ENCODE peak calls at places on chromosomes 16 and 17, in five cellular contexts. A, J, N, D and E are unnamed samples.

GRCh38 chr17:66268247-66268927 is 34.0 kb upstream of the PRKCA start:
- DNase-seq in A (no peak), D (no peak), N (no peak), J (no peak), E (no peak)

GRCh38 chr16:10178079-10178478 is 4.1 kb downstream of the GRIN2A start:
- DNase-seq in D (no peak), A (no peak), J (no peak), N (no peak), E (no peak)

GRCh38 chr17:48004973-48005372 is 32.6 kb downstream of the COPZ2 start:
- DNase-seq in A (no peak), D (no peak), N (no peak), J (no peak), E (no peak)

GRCh38 chr16:9449597-9449996 is 358.2 kb downstream of the HAPSTR1 start:
- DNase-seq in D (no peak), A (no peak), N (no peak), J (no peak), E (no peak)

GRCh38 chr16:23700093-23700492 is 12.9 kb downstream of the ERN2 start:
- DNase-seq in N (no peak), J (no peak), A (no peak), D (no peak), E (no peak)

GRCh38 chr17:79084291-79085153 is 9.9 kb downstream of the ENGASE start:
- DNase-seq in N (no peak), D (peak; percentile 53), A (no peak), J (no peak), E (peak; percentile 69)

GRCh38 chr16:12907670-12908233 is 6.4 kb downstream of the SHISA9 start:
- DNase-seq in J (no peak), N (no peak), D (peak; percentile 45), A (no peak), E (no peak)

GRCh38 chr16:87317766-87318121 is 552 bp upstream of the C16orf95 start:
- DNase-seq in J (no peak), D (peak; percentile 77), N (peak; percentile 74), A (peak; percentile 34), E (peak; percentile 73)

GRCh38 chr16:19169081-19169639 is 1.1 kb downstream of the SYT17 start:
- DNase-seq in A (no peak), N (no peak), D (peak; percentile 65), J (no peak), E (no peak)

GRCh38 chr16:9097266-9098219 is 6.1 kb downstream of the HAPSTR1 start:
- DNase-seq in J (no peak), N (no peak), A (no peak), D (no peak), E (no peak)

GRCh38 chr17:66255112-66255511 is 25.9 kb upstream of the APOH start:
- DNase-seq in A (no peak), J (no peak), N (peak; percentile 20), D (peak; percentile 58), E (peak; percentile 26)

GRCh38 chr17:47368262-47368661 is 44.5 kb downstream of the EFCAB13 start:
- DNase-seq in N (no peak), J (no peak), A (no peak), D (no peak), E (no peak)

GRCh38 chr16:24367186-24367585 is 111.1 kb downstream of the CACNG3 start:
- DNase-seq in D (no peak), J (no peak), N (no peak), A (no peak), E (no peak)

GRCh38 chr16:888901-889570 is 81.7 kb downstream of the LMF1 start:
- DNase-seq in J (no peak), D (no peak), A (no peak), N (no peak), E (peak; percentile 55)

GRCh38 chr17:55722742-55723487 is at the start of gene TMEM100:
- DNase-seq in J (no peak), D (no peak), N (peak; percentile 66), A (no peak), E (no peak)

GRCh38 chr16:10888320-10888937 is 11.4 kb downstream of the CIITA start:
- DNase-seq in A (peak; percentile 32), N (no peak), D (no peak), J (no peak), E (no peak)

GRCh38 chr17:14594690-14595089 is 293.8 kb downstream of the HS3ST3B1 start:
- DNase-seq in A (no peak), J (no peak), N (no peak), D (no peak), E (no peak)

GRCh38 chr16:53089434-53090270 is 34.9 kb downstream of the CHD9 start:
- DNase-seq in J (no peak), A (no peak), N (no peak), D (no peak), E (no peak)

GRCh38 chr17:37592291-37592690 is 16.9 kb downstream of the SYNRG start:
- DNase-seq in D (no peak), A (no peak), J (no peak), N (no peak), E (no peak)

GRCh38 chr17:37570527-37571093 is 38.6 kb downstream of the SYNRG start:
- DNase-seq in J (no peak), A (peak; percentile 25), D (peak; percentile 81), N (no peak), E (peak; percentile 40)

GRCh38 chr17:17421346-17422216 is 55.2 kb upstream of the MED9 start:
- DNase-seq in A (no peak), N (no peak), J (no peak), D (no peak), E (no peak)

GRCh38 chr16:47493358-47494337 is 32.5 kb downstream of the PHKB start:
- DNase-seq in J (no peak), D (no peak), N (no peak), A (no peak), E (no peak)

DNA sequence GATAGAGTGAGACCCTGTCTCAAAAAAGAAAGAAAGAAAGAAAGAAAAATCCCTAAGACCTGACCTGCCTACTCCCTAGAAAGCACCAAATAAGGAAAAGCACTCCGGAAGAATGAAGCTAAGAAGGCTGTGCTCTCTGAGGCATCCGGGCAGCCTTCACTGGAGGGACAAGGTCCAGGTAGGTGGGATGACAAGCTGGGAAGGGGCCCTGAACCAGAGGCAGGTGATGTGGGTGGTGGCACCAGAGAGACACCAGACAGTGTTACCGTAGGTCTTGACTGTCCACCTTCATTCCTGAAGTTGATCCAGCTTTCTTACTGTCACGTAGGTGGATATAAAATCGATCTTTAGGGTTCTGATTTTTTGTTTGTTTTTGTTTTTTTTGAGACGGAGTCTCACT is 26.3 kb downstream of the SMTNL2 start:
- DNase-seq in A (no peak), J (no peak), N (no peak), D (peak; percentile 32), E (no peak)
- H3K4me3 ChIP-seq in A (no peak overlapping the region), J (no peak overlapping the region), N (no peak overlapping the region), D (no peak overlapping the region), E (peak overlapping the region; percentile 12)

DNA sequence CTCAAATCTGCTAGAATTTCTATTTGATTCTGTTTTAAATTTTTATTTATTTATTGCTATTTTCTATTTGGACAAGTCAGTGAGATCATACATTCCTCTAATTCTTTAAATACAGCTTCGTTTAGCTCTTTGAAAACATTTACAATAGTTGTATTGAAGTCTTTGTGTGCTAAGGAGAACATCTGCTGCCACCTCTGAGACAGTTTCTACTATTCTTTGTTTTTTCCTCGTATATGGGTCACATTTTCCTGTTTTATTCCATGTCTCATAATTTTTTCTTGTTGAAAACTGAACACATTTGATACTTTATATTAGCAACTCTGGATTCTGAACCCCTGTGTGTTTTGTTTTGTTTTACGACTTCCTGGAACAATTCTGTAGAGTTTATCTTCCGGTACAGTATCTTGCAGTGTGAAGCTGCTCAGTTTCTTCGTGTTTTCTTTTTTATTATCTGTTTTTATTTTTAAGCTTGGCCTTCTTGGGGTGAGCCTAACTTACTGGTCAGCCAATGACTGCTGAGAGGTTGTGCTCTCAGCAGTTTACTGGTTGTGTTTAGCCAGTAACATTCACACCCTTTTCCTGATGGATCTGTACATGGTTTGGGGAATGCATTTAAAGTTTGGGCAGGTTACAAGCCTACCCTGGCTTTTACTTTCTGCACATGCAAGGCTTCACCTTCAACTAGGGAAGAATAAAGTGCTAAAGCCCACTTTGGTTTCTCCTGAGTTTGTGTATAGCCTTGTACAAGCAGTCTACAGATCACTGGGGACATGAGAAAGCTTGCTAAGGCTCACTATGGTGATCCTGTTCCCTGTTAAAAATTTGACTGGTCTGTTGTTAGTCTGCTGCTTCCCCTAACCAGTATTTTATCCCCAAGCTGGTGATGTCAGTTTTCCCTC is 99.1 kb downstream of the CA4 start:
- DNase-seq in D (no peak), N (no peak), J (no peak), A (no peak), E (no peak)
- H3K4me3 ChIP-seq in D (no peak overlapping the region), N (no peak overlapping the region), J (no peak overlapping the region), A (no peak overlapping the region), E (no peak overlapping the region)

GRCh38 chr16:85479972-85480726 is 133.0 kb upstream of the GSE1 start:
- DNase-seq in D (peak; percentile 93), J (no peak), N (no peak), A (no peak), E (peak; percentile 92)

GRCh38 chr16:85481738-85482137 is 131.4 kb upstream of the GSE1 start:
- DNase-seq in D (no peak), A (no peak), N (no peak), J (no peak), E (no peak)

GRCh38 chr16:85481206-85481605 is 131.9 kb upstream of the GSE1 start:
- DNase-seq in D (no peak), N (no peak), J (no peak), A (no peak), E (no peak)

GRCh38 chr16:85483424-85483823 is 129.7 kb upstream of the GSE1 start:
- DNase-seq in A (no peak), J (no peak), D (no peak), N (no peak), E (peak; percentile 82)

DNA sequence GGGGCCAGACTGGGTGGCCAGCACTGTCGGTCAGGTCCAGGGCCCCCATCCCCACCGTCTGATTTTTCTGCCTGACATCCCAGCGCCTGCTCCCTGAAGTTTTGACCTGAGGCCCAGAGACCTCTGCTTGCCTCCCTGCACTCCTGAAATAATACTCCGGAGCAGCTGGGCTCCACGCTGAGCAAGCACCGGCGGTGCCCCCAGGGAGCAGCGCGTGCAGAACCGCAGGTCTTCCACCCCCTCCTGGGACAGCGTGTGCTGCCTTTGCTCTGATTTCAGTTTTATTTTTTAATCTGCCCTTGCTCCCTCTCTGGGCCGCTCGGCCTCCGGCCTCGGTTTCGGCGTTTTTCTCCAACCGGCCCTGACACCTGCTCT is 132.4 kb upstream of the GSE1 start:
- DNase-seq in D (no peak), N (no peak), J (no peak), A (no peak), E (peak; percentile 53)
- H3K4me3 ChIP-seq in D (no peak overlapping the region), N (no peak overlapping the region), J (no peak overlapping the region), A (no peak overlapping the region), E (no peak overlapping the region)

DNA sequence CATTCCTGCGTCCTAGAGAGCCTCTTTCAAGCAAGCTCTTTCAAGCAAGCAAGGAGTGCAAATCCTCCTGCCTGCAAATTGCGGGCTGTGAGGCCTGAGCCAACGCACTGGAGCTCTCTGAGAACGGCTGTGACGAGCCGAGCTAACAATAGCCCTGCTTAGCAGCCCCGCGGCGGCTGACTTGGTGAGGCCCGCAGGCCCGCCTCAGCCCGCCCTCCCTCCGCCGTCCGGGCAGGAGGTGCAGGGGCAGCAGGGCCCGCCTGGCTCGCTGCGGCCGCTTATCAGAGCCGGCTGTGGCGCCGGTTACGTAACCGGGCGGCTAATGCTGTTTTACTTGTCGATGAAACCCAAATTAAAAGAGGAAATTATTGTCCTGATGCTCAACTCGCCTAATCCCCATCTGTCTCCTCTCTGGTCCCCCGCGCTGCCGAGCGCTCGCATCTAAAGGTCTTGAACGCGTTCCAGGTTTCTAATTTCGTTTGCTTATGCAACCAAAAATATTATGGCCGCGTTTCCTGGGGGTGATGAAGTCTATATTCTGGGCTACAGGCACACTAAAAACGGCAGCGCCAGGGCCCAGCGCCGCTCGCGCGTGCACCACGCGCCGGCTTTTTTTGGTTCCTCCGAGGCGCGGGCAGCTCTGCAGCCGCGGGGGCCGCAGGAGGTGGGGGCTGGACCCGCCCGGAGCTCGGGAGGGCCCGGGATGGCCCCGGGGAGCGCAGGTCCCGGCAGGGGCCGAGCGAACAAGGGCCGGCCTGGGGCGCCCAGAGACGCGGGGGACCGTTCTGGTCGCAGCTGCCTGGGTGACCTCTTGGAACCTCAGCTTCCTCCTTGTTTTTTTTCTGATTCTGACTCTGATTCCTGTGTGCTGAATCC is 65.1 kb upstream of the TOB1 start:
- DNase-seq in D (peak; percentile 92), J (no peak), A (peak; percentile 90), N (peak; percentile 84), E (peak; percentile 94)
- H3K4me3 ChIP-seq in D (peak overlapping the region; percentile 43), J (peak overlapping the region; percentile 52), A (peak overlapping the region; percentile 66), N (peak overlapping the region; percentile 42), E (peak overlapping the region; percentile 56)